ENCODE peak calls at places on chromosomes 3 and 15, in four cellular contexts. U is gastrocnemius medialis; O is stimulated activated CD4-positive, alpha-beta T cell treated with anti-CD3 and anti-CD28 coated beads, Interleukin-15, amount 100 ng/mL, for 1 hour; Q is activated CD4-positive, CD25-positive, alpha-beta regulatory T cell treated with anti-CD3 and anti-CD28 coated beads, Interleukin-2, amount 50 U/mL, for 16 hours. K is an unnamed sample.

GRCh38 chr3:127736801-127737539 is 64.2 kb downstream of the ABTB1 start:
- DNase-seq in O (no peak), Q (no peak), U (no peak), K (no peak)

GRCh38 chr3:168047190-168047795 is 48.4 kb downstream of the GOLIM4 start:
- DNase-seq in Q (no peak), U (no peak), O (no peak), K (peak)

GRCh38 chr15:69523010-69524001 is 70.7 kb downstream of the RPLP1 start:
- DNase-seq in U (peak), O (peak), Q (peak), K (peak)

GRCh38 chr3:188026191-188026968 is 127.6 kb upstream of the LPP start:
- DNase-seq in Q (no peak), U (no peak), O (no peak), K (no peak)

GRCh38 chr15:57057134-57057930 is 138.9 kb downstream of the TCF12 start:
- DNase-seq in Q (no peak), O (no peak), U (no peak), K (no peak)

GRCh38 chr3:105014631-105015030 is 352.1 kb upstream of the ALCAM start:
- DNase-seq in O (no peak), Q (no peak), U (no peak), K (no peak)

GRCh38 chr3:119681279-119681678 is 4.1 kb upstream of the COX17 start:
- DNase-seq in Q (no peak), O (no peak), U (no peak), K (peak)

GRCh38 chr3:195070321-195070720 is 200.6 kb downstream of the XXYLT1 start:
- DNase-seq in O (no peak), U (no peak), Q (no peak), K (no peak)

GRCh38 chr3:149657796-149658443 is at the start of gene WWTR1:
- DNase-seq in O (no peak), U (peak), Q (no peak), K (peak)

GRCh38 chr3:151404316-151404715 is 19.8 kb upstream of the P2RY12 start:
- DNase-seq in U (no peak), O (no peak), Q (no peak), K (no peak)

GRCh38 chr3:118637866-118638265 is 396.8 kb downstream of the IGSF11 start:
- DNase-seq in O (no peak), Q (no peak), U (no peak), K (no peak)

GRCh38 chr15:72866086-72866646 is 82.6 kb upstream of the ADPGK start:
- DNase-seq in Q (no peak), U (no peak), O (no peak), K (no peak)

GRCh38 chr3:143507735-143508580 is 340.3 kb downstream of the SLC9A9 start:
- DNase-seq in U (no peak), O (no peak), Q (no peak), K (no peak)

GRCh38 chr15:68368731-68369435 is 63.1 kb downstream of the ITGA11 start:
- DNase-seq in O (no peak), U (no peak), Q (no peak), K (no peak)

GRCh38 chr3:83515123-83515522 is 1443.7 kb upstream of the CADM2 start:
- DNase-seq in Q (no peak), O (no peak), U (no peak), K (no peak)

GRCh38 chr15:69849232-69849610 is 248.5 kb downstream of the TLE3 start:
- DNase-seq in Q (no peak), O (no peak), U (no peak), K (no peak)

GRCh38 chr3:36669763-36670162 is 94.6 kb downstream of the DCLK3 start:
- DNase-seq in U (no peak), Q (no peak), O (no peak), K (no peak)

GRCh38 chr3:151156618-151157216 is 46.3 kb downstream of the GPR171 start:
- DNase-seq in U (no peak), O (no peak), Q (no peak), K (peak)

GRCh38 chr3:188296761-188297689 is 143.1 kb downstream of the LPP start:
- DNase-seq in O (no peak), Q (no peak), U (no peak), K (peak)

GRCh38 chr3:142601713-142602112 is 5.5 kb downstream of the PLS1 start:
- DNase-seq in Q (no peak), U (no peak), O (no peak), K (no peak)

GRCh38 chr15:67127925-67128324 is 62.5 kb downstream of the SMAD3 start:
- DNase-seq in O (no peak), U (no peak), Q (no peak), K (no peak)

GRCh38 chr3:133209871-133210550 is 171.8 kb downstream of the TMEM108 start:
- DNase-seq in Q (no peak), U (no peak), O (no peak), K (no peak)

GRCh38 chr3:52998781-52999509 is 46.9 kb downstream of the SFMBT1 start:
- DNase-seq in U (no peak), O (no peak), Q (no peak), K (no peak)

GRCh38 chr15:45111390-45112142 is 2.4 kb downstream of the DUOX2 start:
- DNase-seq in U (no peak), O (no peak), Q (no peak), K (no peak)

GRCh38 chr3:107884719-107885460 is 205.9 kb downstream of the CD47 start:
- DNase-seq in Q (no peak), U (no peak), O (no peak), K (no peak)

GRCh38 chr3:158743280-158743663 is 11.0 kb upstream of the RARRES1 start:
- DNase-seq in U (no peak), O (no peak), Q (no peak), K (no peak)

GRCh38 chr15:39592500-39592899 is 11.6 kb downstream of the THBS1 start:
- DNase-seq in Q (no peak), U (no peak), O (no peak), K (no peak)

GRCh38 chr15:98321916-98322315 is 326.4 kb upstream of the IGF1R start:
- DNase-seq in Q (no peak), O (no peak), U (peak), K (no peak)

GRCh38 chr3:4994823-4995499 is 15.7 kb downstream of the BHLHE40 start:
- DNase-seq in O (no peak), Q (no peak), U (peak), K (no peak)

GRCh38 chr3:10978956-10979355 is 13.6 kb upstream of the SLC6A1 start:
- DNase-seq in Q (no peak), U (no peak), O (no peak), K (no peak)

K was measured in HuH-7.